ENCODE peak calls at places on chromosomes 6 and 20, in ten cellular contexts. N, P, H, T, X, Z, S, U, E and V are unnamed samples.

GRCh38 chr6:133093957-133094356 is 147.2 kb upstream of the EYA4 start:
- DNase-seq in X (no peak), N (no peak), T (no peak), P (no peak), H (no peak), U (no peak), Z (no peak), E (no peak), S (no peak), V (no peak)

GRCh38 chr20:47453167-47453782 is 48.4 kb upstream of the NCOA3 start:
- DNase-seq in T (no peak), E (peak; percentile 67), Z (peak; percentile 93), N (peak; percentile 92), S (peak; percentile 88), U (no peak), H (no peak), P (peak; percentile 90), X (peak; percentile 85), V (no peak)

GRCh38 chr6:108285381-108285780 is 9.5 kb upstream of the AFG1L start:
- DNase-seq in U (no peak), X (no peak), S (no peak), E (no peak), N (no peak), T (no peak), Z (no peak), P (no peak), H (no peak), V (no peak)

GRCh38 chr6:156963712-156964700 is 186.8 kb downstream of the ARID1B start:
- DNase-seq in T (no peak), Z (peak; percentile 63), N (no peak), H (no peak), U (no peak), P (peak; percentile 74), S (peak; percentile 70), E (no peak), X (peak; percentile 28), V (peak; percentile 58)

GRCh38 chr6:123829302-123829953 is 25.8 kb downstream of the NKAIN2 start:
- DNase-seq in H (no peak), E (no peak), S (peak; percentile 56), T (no peak), Z (peak; percentile 19), U (no peak), N (no peak), X (no peak), P (peak; percentile 24), V (no peak)

GRCh38 chr6:40482532-40482931 is 104.6 kb downstream of the LRFN2 start:
- DNase-seq in T (no peak), U (peak; percentile 87), S (no peak), P (no peak), H (no peak), E (no peak), Z (no peak), N (no peak), X (no peak), V (no peak)

GRCh38 chr20:51654060-51654459 is 111.5 kb upstream of the NFATC2 start:
- DNase-seq in S (no peak), N (no peak), P (no peak), E (peak; percentile 36), T (no peak), X (no peak), H (no peak), Z (no peak), U (no peak), V (no peak)

GRCh38 chr6:137033828-137034227 is 10.9 kb downstream of the IL20RA start:
- DNase-seq in U (no peak), P (no peak), X (peak; percentile 30), S (no peak), Z (no peak), H (peak; percentile 28), T (no peak), N (no peak), E (no peak), V (peak; percentile 58)

GRCh38 chr20:50048420-50049166 is 64.4 kb downstream of the UBE2V1 start:
- DNase-seq in Z (peak; percentile 14), U (peak; percentile 35), P (no peak), S (no peak), E (no peak), N (no peak), X (no peak), H (no peak), T (no peak), V (no peak)

GRCh38 chr6:88134575-88134974 is 31.6 kb downstream of the CNR1 start:
- DNase-seq in Z (no peak), H (no peak), P (no peak), S (no peak), E (no peak), N (no peak), X (no peak), U (no peak), T (no peak), V (no peak)

GRCh38 chr6:88133718-88134117 is 32.4 kb downstream of the CNR1 start:
- DNase-seq in P (no peak), E (no peak), H (no peak), N (no peak), U (no peak), X (no peak), Z (no peak), S (no peak), T (no peak), V (no peak)

GRCh38 chr6:88135578-88136114 is 30.5 kb downstream of the CNR1 start:
- DNase-seq in P (no peak), X (no peak), N (no peak), S (no peak), H (no peak), E (no peak), T (no peak), Z (no peak), U (no peak), V (no peak)

GRCh38 chr6:88141641-88142298 is 24.4 kb downstream of the CNR1 start:
- DNase-seq in E (no peak), U (no peak), Z (no peak), X (no peak), S (no peak), P (no peak), T (no peak), H (no peak), N (no peak), V (no peak)

DNA sequence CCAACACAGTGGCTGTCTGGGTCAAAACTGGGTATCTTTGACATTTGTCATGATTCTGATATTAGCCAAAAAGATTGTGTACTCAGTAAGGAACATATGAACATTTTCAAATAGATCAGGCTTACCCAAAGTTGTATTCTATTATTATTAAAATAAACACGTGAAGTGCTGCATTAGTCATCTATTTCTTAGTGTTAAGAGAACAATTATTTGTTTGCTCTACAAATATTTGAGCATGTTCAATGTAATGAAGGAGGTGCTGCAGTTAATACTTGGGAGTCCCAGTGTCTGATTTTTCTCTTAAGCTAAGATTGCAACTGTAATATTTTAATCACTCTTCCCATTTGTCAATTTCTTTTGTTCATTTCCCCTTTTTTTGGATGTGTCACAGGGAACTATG is 28.2 kb downstream of the CNR1 start:
- DNase-seq in T (no peak), S (no peak), E (no peak), H (no peak), X (no peak), U (no peak), N (no peak), P (no peak), Z (no peak), V (no peak)
- H3K4me3 ChIP-seq in T (no peak overlapping the region), S (no peak overlapping the region), E (no peak overlapping the region), H (no peak overlapping the region), X (no peak overlapping the region), U (no peak overlapping the region), N (no peak overlapping the region), P (no peak overlapping the region), Z (no peak overlapping the region), V (no peak overlapping the region)

DNA sequence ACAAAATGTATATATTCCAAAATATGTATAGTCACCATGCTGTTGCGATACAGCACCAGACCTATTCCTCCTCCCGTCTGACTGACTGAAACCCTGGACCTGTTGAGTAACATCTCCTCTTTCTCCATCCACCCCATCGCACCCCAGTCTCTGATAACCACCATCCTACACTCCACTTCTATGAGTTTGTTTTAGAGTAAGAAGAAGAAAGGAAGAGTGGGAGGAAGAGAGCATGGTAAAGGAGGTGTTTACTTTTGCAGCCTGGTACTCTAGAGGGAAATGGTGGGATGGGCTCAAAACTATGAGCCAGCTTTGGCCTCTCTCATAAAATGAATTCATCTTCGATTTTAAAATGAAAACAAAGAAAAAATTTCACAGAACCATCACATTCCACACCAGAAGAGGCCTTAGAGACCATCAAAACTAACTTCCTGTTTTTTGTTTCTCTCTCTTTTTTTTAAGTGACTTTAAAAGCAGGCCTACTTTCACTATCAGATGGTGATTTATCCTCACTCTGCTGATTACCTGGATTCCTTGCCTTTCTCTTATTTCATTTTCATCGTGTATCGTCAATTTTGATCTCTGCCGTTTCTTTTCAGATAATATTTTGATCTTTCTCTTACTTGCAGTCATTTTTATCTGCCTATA is 16.8 kb upstream of the FUCA2 start:
- DNase-seq in E (no peak), N (no peak), S (no peak), X (no peak), P (no peak), U (no peak), H (peak; percentile 21), T (no peak), Z (no peak), V (no peak)
- H3K4me3 ChIP-seq in E (no peak overlapping the region), N (no peak overlapping the region), S (no peak overlapping the region), X (no peak overlapping the region), P (no peak overlapping the region), U (no peak overlapping the region), H (no peak overlapping the region), T (no peak overlapping the region), Z (no peak overlapping the region), V (no peak overlapping the region)

GRCh38 chr6:132085731-132086130 is 134.6 kb upstream of the CCN2 start:
- DNase-seq in U (no peak), X (no peak), T (no peak), E (no peak), P (peak; percentile 26), Z (no peak), N (no peak), S (no peak), H (no peak), V (no peak)
- H3K4me3 ChIP-seq in U (no peak overlapping the region), X (no peak overlapping the region), T (no peak overlapping the region), E (no peak overlapping the region), P (no peak overlapping the region), Z (no peak overlapping the region), N (no peak overlapping the region), S (no peak overlapping the region), H (no peak overlapping the region), V (no peak overlapping the region)

GRCh38 chr6:14135865-14136539 is 18.4 kb downstream of the CD83 start:
- DNase-seq in H (no peak), Z (no peak), E (no peak), P (no peak), T (no peak), N (no peak), S (no peak), X (no peak), U (no peak), V (no peak)
- H3K4me3 ChIP-seq in H (no peak overlapping the region), Z (no peak overlapping the region), E (no peak overlapping the region), P (no peak overlapping the region), T (no peak overlapping the region), N (no peak overlapping the region), S (no peak overlapping the region), X (no peak overlapping the region), U (no peak overlapping the region), V (no peak overlapping the region)

GRCh38 chr6:321158-321438 is 28.8 kb downstream of the DUSP22 start:
- DNase-seq in E (peak; percentile 21), U (peak; percentile 16), S (no peak), T (no peak), P (no peak), Z (no peak), X (no peak), H (no peak), N (peak; percentile 53), V (no peak)
- H3K4me3 ChIP-seq in E (no peak overlapping the region), U (no peak overlapping the region), S (no peak overlapping the region), T (no peak overlapping the region), P (no peak overlapping the region), Z (no peak overlapping the region), X (no peak overlapping the region), H (no peak overlapping the region), N (no peak overlapping the region), V (no peak overlapping the region)

GRCh38 chr6:28543671-28544131 is 18.0 kb downstream of the GPX5 start:
- DNase-seq in S (peak; percentile 2), H (peak; percentile 41), N (no peak), T (no peak), X (no peak), P (no peak), U (no peak), E (no peak), Z (no peak), V (no peak)
- H3K4me3 ChIP-seq in S (peak overlapping the region; percentile 28), H (peak overlapping the region; percentile 62), N (peak overlapping the region; percentile 65), T (no peak overlapping the region), X (peak overlapping the region; percentile 76), P (peak overlapping the region; percentile 61), U (no peak overlapping the region), E (no peak overlapping the region), Z (peak overlapping the region; percentile 22), V (no peak overlapping the region)